ENCODE peak calls at places on chromosomes 1 and 21, in eight cellular contexts. I, D, Q, C, V, Z, X and K are unnamed samples.

GRCh38 chr1:108591471-108591870 is 31.6 kb downstream of the EEIG2 start:
- DNase-seq in Z (no peak), V (no peak), Q (no peak), C (no peak), I (no peak), D (no peak), X (no peak), K (no peak)

GRCh38 chr1:167166703-167167100 is 54.0 kb upstream of the POU2F1 start:
- DNase-seq in Q (no peak), X (no peak), Z (no peak), V (no peak), C (no peak), I (no peak), D (no peak), K (no peak)

GRCh38 chr1:228013322-228014234 is 6.8 kb downstream of the WNT3A start:
- DNase-seq in X (no peak), C (no peak), V (no peak), Q (peak), Z (no peak), I (no peak), D (no peak), K (no peak)

GRCh38 chr21:25689226-25689625 is 45.5 kb downstream of the ATP5PF start:
- DNase-seq in X (no peak), V (no peak), Z (no peak), Q (no peak), D (peak), I (no peak), C (no peak), K (no peak)

GRCh38 chr1:20711285-20712209 is 6.3 kb downstream of the KIF17 start:
- DNase-seq in D (no peak), Z (no peak), Q (no peak), X (no peak), I (no peak), C (no peak), V (no peak), K (no peak)

GRCh38 chr1:93253471-93253870 is 72.9 kb downstream of the CCDC18 start:
- DNase-seq in Z (no peak), C (no peak), X (no peak), I (no peak), Q (no peak), D (no peak), V (no peak), K (no peak)

GRCh38 chr1:100362821-100363466 is 10.6 kb downstream of the CDC14A start:
- DNase-seq in Q (no peak), I (no peak), C (no peak), V (no peak), Z (no peak), X (no peak), D (no peak), K (peak)

GRCh38 chr1:85137660-85138059 is 63.2 kb downstream of the SYDE2 start:
- DNase-seq in Z (peak), X (no peak), D (no peak), V (no peak), Q (peak), I (no peak), C (peak), K (no peak)

GRCh38 chr1:64396817-64397216 is 73.1 kb upstream of the CACHD1 start:
- DNase-seq in V (no peak), X (peak), D (peak), I (no peak), Q (no peak), C (no peak), Z (peak), K (no peak)

GRCh38 chr21:17462276-17462981 is 50.4 kb upstream of the CXADR start:
- DNase-seq in V (no peak), D (peak), C (no peak), Z (peak), Q (no peak), X (no peak), I (no peak), K (peak)

GRCh38 chr1:54995013-54995760 is 3.5 kb upstream of the BSND start:
- DNase-seq in C (no peak), D (no peak), Z (no peak), V (no peak), I (no peak), X (no peak), Q (no peak), K (no peak)

GRCh38 chr1:78079580-78079979 is 33.8 kb downstream of the GIPC2 start:
- DNase-seq in Z (no peak), X (no peak), V (no peak), Q (no peak), I (peak), D (peak), C (no peak), K (peak)

GRCh38 chr1:42756956-42757891 is 9.6 kb downstream of the P3H1 start:
- DNase-seq in C (no peak), D (peak), V (peak), X (no peak), I (peak), Z (peak), Q (peak), K (peak)

GRCh38 chr1:147509786-147510360 is 31.4 kb upstream of the BCL9 start:
- DNase-seq in Z (no peak), D (peak), V (peak), Q (no peak), X (no peak), I (no peak), C (no peak), K (no peak)

GRCh38 chr21:26843912-26844257 is 1.3 kb downstream of the ADAMTS1 start:
- DNase-seq in Q (peak), D (peak), V (no peak), X (no peak), I (peak), Z (peak), C (no peak), K (peak)

GRCh38 chr1:147598631-147599361 is 57.5 kb downstream of the BCL9 start:
- DNase-seq in D (no peak), C (no peak), I (peak), V (peak), Z (no peak), X (no peak), Q (no peak), K (peak)

GRCh38 chr1:22044690-22045420 is 7.7 kb upstream of the CDC42 start:
- DNase-seq in X (no peak), I (no peak), Q (peak), C (no peak), Z (no peak), D (peak), V (no peak), K (peak)

GRCh38 chr1:116950497-116951174 is 40.9 kb downstream of the PTGFRN start:
- DNase-seq in Q (no peak), Z (no peak), V (no peak), D (peak), I (no peak), C (no peak), X (no peak), K (peak)

GRCh38 chr1:235946570-235946981 is 79.9 kb upstream of the LYST start:
- DNase-seq in I (peak), X (no peak), V (no peak), Q (peak), Z (no peak), D (peak), C (no peak), K (peak)

GRCh38 chr1:85467036-85467435 is 2.1 kb upstream of the DDAH1 start:
- DNase-seq in I (peak), D (no peak), V (no peak), C (no peak), X (no peak), Z (no peak), Q (no peak), K (no peak)

GRCh38 chr1:43879414-43879813 is 54.2 kb upstream of the ARTN start:
- DNase-seq in Z (no peak), X (no peak), Q (peak), V (no peak), C (no peak), D (peak), I (no peak), K (peak)

GRCh38 chr1:212955098-212955497 is 4.8 kb downstream of the VASH2 start:
- DNase-seq in D (no peak), Z (no peak), V (no peak), Q (no peak), C (no peak), X (no peak), I (no peak), K (no peak)

GRCh38 chr1:212956231-212956630 is 5.9 kb downstream of the VASH2 start:
- DNase-seq in D (no peak), X (no peak), I (no peak), C (no peak), Q (no peak), V (no peak), Z (no peak), K (no peak)

GRCh38 chr1:212957546-212957945 is 7.2 kb downstream of the VASH2 start:
- DNase-seq in I (no peak), D (no peak), Q (no peak), Z (no peak), C (no peak), X (no peak), V (no peak), K (no peak)

GRCh38 chr1:212952596-212952995 is 2.3 kb downstream of the VASH2 start:
- DNase-seq in C (no peak), I (no peak), X (no peak), V (no peak), D (no peak), Q (no peak), Z (no peak), K (no peak)

DNA sequence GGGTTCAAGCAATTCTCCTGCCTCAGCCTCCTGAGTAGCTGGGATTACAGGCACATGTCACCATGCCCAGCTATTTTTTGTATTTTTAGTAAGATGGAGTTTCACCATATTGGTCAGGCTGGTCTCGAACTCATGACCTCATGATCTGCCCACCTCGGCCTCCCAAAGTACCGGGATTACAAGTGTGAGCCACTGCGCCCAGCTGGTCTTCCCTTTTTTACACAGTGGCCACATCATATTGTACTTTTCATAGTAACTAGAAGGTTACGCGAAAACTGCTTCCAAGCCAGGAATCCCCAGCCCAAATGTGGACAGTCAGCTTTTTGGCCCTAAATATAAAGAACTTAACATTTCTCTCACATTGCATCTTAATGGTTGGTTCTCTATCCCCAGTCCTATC is 4.2 kb downstream of the VASH2 start:
- DNase-seq in X (no peak), C (no peak), Z (no peak), D (no peak), V (no peak), Q (no peak), I (no peak), K (no peak)
- H3K4me3 ChIP-seq in X (no peak), C (no peak), Z (no peak), D (no peak), V (no peak), Q (no peak), I (no peak), K (no peak)

GRCh38 chr1:159005161-159005560 is 4.5 kb upstream of the IFI16 start:
- DNase-seq in C (no peak), X (no peak), V (no peak), Q (peak), Z (no peak), I (no peak), D (peak), K (no peak)

GRCh38 chr1:159008744-159009188 is 941 bp upstream of the IFI16 start:
- DNase-seq in Z (no peak), D (no peak), X (no peak), I (peak), C (no peak), Q (no peak), V (no peak), K (peak)

GRCh38 chr1:159009287-159009686 is 420 bp upstream of the IFI16 start:
- DNase-seq in C (no peak), Z (no peak), D (no peak), Q (no peak), X (no peak), I (no peak), V (no peak), K (no peak)

GRCh38 chr1:159007734-159008133 is 2.0 kb upstream of the IFI16 start:
- DNase-seq in Z (no peak), I (no peak), C (no peak), V (no peak), Q (no peak), D (no peak), X (no peak), K (no peak)

DNA sequence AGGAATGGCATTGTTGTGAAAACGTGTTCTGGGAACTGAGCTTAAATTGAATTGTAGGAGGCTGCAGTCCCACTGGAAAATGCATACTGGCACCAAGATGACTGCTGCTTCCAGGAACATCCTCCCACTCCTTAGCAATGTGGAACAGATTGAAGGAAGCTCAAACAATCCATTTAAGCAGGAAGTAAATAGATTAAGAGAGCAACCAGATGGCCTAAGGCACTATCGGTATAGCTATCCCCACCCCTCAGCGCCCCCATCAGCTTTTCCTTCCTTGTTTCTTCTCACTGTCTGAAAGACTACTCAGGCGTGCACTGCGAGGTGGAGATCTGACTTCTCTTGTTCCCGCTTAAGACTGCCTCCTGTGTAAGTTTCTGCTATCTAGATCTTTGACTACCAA is 4.0 kb upstream of the IFI16 start:
- DNase-seq in V (peak), Q (no peak), D (peak), Z (no peak), I (no peak), X (no peak), C (no peak), K (no peak)
- H3K4me3 ChIP-seq in V (no peak), Q (no peak), D (peak), Z (no peak), I (no peak), X (no peak), C (no peak), K (no peak)

DNA sequence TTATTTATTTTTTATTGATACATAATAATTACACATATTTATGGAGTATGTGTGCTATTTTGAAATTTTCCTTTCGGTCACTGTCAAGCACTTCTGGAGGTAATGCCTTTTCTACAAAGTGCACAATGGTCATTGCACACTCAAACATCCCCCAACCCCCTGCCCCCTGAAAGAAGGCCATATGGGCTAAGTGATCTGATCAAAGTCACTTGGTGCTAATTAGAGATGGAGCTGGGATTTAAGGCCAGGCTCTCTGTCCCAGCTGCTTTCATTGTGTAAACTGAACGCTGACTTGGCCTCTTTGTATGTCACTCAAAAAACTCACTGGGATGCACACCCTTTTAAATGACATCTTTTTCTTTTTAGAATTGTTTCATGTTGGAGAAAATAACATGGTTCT is 149.1 kb downstream of the ST6GALNAC5 start:
- DNase-seq in D (no peak), X (no peak), Q (no peak), Z (no peak), V (no peak), C (no peak), I (no peak), K (no peak)
- H3K4me3 ChIP-seq in D (no peak), X (no peak), Q (no peak), Z (no peak), V (no peak), C (no peak), I (no peak), K (no peak)

DNA sequence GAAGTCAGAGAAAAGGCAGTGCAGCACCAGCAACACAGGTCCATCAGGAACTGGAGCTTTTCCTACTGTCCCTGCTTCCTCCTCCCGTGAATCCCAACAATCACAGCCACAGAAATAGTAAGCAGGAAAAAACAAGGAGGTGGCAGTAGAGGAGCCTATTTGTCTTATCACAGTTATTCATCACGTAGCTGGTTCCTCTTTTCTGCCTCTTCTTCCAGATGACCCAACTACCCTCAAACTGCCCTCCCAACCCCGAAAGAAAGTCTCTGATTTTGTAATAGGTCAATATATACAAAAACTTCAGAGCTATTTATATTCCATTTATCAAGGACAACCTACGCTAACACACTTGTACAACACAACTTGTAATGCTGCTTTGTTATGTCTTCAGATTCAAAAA is 21.4 kb downstream of the GNB1 start:
- DNase-seq in I (no peak), Z (no peak), Q (no peak), X (no peak), D (no peak), C (no peak), V (no peak), K (no peak)
- H3K4me3 ChIP-seq in I (no peak), Z (no peak), Q (no peak), X (no peak), D (no peak), C (no peak), V (no peak), K (no peak)

GRCh38 chr1:214439352-214440119 is 111.9 kb downstream of the PTPN14 start:
- DNase-seq in D (peak), V (no peak), Z (peak), Q (peak), C (peak), I (no peak), X (no peak), K (peak)

GRCh38 chr1:214438059-214438458 is 113.3 kb downstream of the PTPN14 start:
- DNase-seq in V (peak), C (no peak), Z (no peak), D (no peak), Q (no peak), I (no peak), X (no peak), K (no peak)

GRCh38 chr1:214440219-214440965 is 111.0 kb downstream of the PTPN14 start:
- DNase-seq in Z (no peak), I (no peak), D (no peak), V (peak), Q (no peak), C (no peak), X (no peak), K (no peak)

GRCh38 chr1:214441119-214441518 is 110.3 kb downstream of the PTPN14 start:
- DNase-seq in I (no peak), C (no peak), V (no peak), D (peak), Z (no peak), Q (peak), X (no peak), K (no peak)

GRCh38 chr1:214438530-214438929 is 112.9 kb downstream of the PTPN14 start:
- DNase-seq in D (no peak), I (no peak), X (no peak), Q (no peak), C (no peak), V (no peak), Z (no peak), K (no peak)
- H3K4me3 ChIP-seq in D (no peak), I (no peak), X (no peak), Q (no peak), C (no peak), V (no peak), Z (no peak), K (no peak)

GRCh38 chr1:159492575-159493323 is 43.1 kb downstream of the OR10J5 start:
- DNase-seq in X (no peak), Z (peak), C (no peak), V (no peak), I (peak), D (peak), Q (no peak), K (peak)
- H3K4me3 ChIP-seq in X (no peak), Z (no peak), C (no peak), V (no peak), I (no peak), D (no peak), Q (no peak), K (no peak)

DNA sequence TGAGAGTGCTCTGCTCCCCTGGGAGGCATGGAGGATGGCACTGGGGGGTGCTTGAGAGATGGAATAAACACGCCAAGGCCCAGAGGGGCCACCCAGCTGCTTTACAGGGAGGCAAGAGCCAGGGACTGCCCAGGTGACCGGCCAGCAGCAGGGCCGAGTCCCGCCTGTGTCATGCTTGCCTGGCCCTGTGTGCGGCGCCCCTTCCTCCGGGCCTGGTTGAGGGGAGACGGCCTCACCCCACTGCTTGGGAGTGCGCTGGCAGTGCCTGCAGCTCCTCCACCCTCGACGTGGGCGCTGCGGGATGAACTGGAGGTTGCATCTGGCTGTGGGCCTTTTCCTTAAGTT is 33.1 kb upstream of the COL6A2 start:
- DNase-seq in Z (no peak), D (no peak), I (no peak), Q (no peak), X (no peak), C (peak), V (no peak), K (no peak)
- H3K4me3 ChIP-seq in Z (no peak), D (no peak), I (no peak), Q (no peak), X (no peak), C (no peak), V (no peak), K (no peak)

DNA sequence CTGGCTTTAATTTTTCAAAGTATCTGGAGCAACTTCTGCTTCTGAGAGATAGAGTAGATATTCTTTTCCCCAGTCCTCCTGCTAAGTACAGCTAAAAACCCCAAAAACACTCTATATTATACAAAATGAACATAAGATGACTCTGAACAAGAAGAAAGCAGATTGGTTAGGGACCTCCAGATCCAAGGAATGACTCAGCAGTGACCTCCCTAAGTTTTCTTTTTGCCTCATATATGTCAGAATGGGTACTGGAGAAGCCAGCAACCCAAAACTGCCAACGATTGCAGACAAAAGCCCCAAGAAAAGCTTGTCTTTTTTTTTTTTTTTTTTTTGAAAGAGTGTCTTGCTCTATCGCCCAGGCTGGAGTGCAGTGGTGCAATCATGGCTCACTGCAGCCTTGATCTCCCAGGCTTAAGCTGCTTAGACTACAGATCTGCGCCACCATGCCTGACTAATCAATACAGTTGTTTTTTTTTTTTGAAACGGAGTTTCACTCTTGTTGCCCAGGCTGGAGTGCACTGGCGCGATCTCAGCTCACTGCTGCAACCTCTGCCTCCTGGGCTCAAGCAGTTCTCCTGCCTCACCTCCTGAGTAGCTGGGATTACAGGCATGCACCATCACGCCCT is 22.7 kb downstream of the NDUFS5 start:
- DNase-seq in X (no peak), I (no peak), V (no peak), Q (no peak), D (no peak), C (no peak), Z (no peak), K (no peak)
- H3K4me3 ChIP-seq in X (no peak), I (no peak), V (no peak), Q (no peak), D (no peak), C (no peak), Z (no peak), K (no peak)

GRCh38 chr1:24506706-24507422 is 4.2 kb downstream of the RCAN3 start:
- DNase-seq in C (no peak), Z (no peak), D (no peak), X (no peak), Q (no peak), I (no peak), V (no peak), K (no peak)
- H3K4me3 ChIP-seq in C (no peak), Z (no peak), D (no peak), X (no peak), Q (no peak), I (no peak), V (no peak), K (no peak)